ENCODE peak calls at places on chromosomes 3 and 15, in four cellular contexts. One of them, this sample, is unnamed.

GRCh38 chr3:72767927-72768880 is 80.0 kb downstream of the SHQ1 start:
- DNase-seq in H1: no peak
- DNase-seq in K562: no peak
- DNase-seq in HepG2: no peak
- DNase-seq in this sample: no peak

GRCh38 chr3:178318957-178319528 is 217.2 kb upstream of the KCNMB2 start:
- DNase-seq in H1: no peak
- DNase-seq in K562: no peak
- DNase-seq in HepG2: no peak
- DNase-seq in this sample: no peak

GRCh38 chr3:184739594-184740505 is 28.0 kb upstream of the MAGEF1 start:
- DNase-seq in H1: no peak
- DNase-seq in K562: no peak
- DNase-seq in HepG2: no peak
- DNase-seq in this sample: no peak

GRCh38 chr3:150747909-150748568 is 14.9 kb downstream of the SIAH2 start:
- DNase-seq in H1: no peak
- DNase-seq in K562: no peak
- DNase-seq in HepG2: no peak
- DNase-seq in this sample: no peak

GRCh38 chr3:4426782-4427344 is 40.2 kb downstream of the SUMF1 start:
- DNase-seq in H1: no peak
- DNase-seq in K562: peak; percentile 49
- DNase-seq in HepG2: peak; percentile 89
- DNase-seq in this sample: peak; percentile 91

GRCh38 chr3:9491506-9491905 is 62.1 kb downstream of the LHFPL4 start:
- DNase-seq in H1: no peak
- DNase-seq in K562: no peak
- DNase-seq in HepG2: no peak
- DNase-seq in this sample: no peak

GRCh38 chr3:53083949-53084309 is 38.1 kb upstream of the SFMBT1 start:
- DNase-seq in H1: no peak
- DNase-seq in K562: peak; percentile 63
- DNase-seq in HepG2: no peak
- DNase-seq in this sample: no peak

GRCh38 chr3:101102678-101103296 is 109.6 kb upstream of the ABI3BP start:
- DNase-seq in H1: no peak
- DNase-seq in K562: no peak
- DNase-seq in HepG2: no peak
- DNase-seq in this sample: no peak

GRCh38 chr15:90845201-90845949 is 23.0 kb upstream of the FURIN start:
- DNase-seq in H1: no peak
- DNase-seq in K562: peak; percentile 73
- DNase-seq in HepG2: no peak
- DNase-seq in this sample: peak; percentile 50

GRCh38 chr15:100914876-100915275 is 4.3 kb upstream of the LRRK1 start:
- DNase-seq in H1: peak; percentile 62
- DNase-seq in K562: no peak
- DNase-seq in HepG2: no peak
- DNase-seq in this sample: no peak

GRCh38 chr3:195554458-195554857 is 11.3 kb upstream of the PPP1R2 start:
- DNase-seq in H1: no peak
- DNase-seq in K562: no peak
- DNase-seq in HepG2: no peak
- DNase-seq in this sample: no peak
- TF ChIP-seq USF2 in H1: no peak
- TF ChIP-seq USF2 in K562: no peak
- TF ChIP-seq USF2 in HepG2: no peak
- TF ChIP-seq USF2 in this sample: no peak

DNA sequence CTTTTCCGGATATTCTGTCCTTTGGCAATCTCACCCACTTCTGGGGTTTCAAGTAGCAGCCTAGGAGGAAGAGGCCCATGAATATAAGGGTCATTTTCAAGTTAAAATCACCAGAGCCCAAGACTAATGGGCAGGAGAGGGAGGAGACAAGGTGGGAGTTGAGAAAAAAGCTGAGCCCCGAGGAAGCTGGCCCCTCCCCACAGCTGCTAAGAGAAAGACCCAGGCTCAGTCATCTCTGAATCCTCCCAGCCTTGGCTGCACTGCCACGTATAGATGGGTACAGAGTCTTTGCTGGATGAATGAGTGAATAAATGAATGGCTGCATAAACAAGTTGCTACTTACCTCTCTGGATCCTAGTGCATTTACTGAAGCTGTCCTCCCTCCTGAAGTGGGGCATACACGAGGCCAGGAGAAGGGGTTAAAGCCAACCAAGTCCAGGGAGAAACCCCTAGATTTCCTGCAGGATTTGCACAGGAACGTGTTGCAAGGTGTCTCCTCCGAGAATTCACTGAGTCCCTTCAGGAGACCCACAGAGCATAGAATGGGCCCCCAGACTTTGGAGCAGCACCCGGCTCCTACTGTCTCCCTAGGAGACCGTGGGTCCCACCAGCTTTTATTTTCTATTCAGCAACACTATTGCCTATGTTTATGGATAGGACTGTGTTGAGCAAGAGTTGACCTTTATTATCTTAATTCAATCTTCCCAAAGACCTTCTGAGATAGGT is 100.8 kb upstream of the LIPC start:
- DNase-seq in H1: no peak
- DNase-seq in K562: peak; percentile 44
- DNase-seq in HepG2: peak; percentile 6
- DNase-seq in this sample: no peak
- TF ChIP-seq CEBPB in H1: no peak
- TF ChIP-seq CEBPB in K562: no peak
- TF ChIP-seq CEBPB in HepG2: no peak
- TF ChIP-seq CEBPB in this sample: no peak

GRCh38 chr15:63288778-63289378 is 11.5 kb downstream of the APH1B start:
- DNase-seq in H1: no peak
- DNase-seq in K562: peak; percentile 69
- DNase-seq in HepG2: peak; percentile 52
- DNase-seq in this sample: no peak

GRCh38 chr15:63292771-63293170 is 15.4 kb downstream of the APH1B start:
- DNase-seq in H1: no peak
- DNase-seq in K562: peak; percentile 14
- DNase-seq in HepG2: no peak
- DNase-seq in this sample: no peak

GRCh38 chr15:63294354-63294753 is 16.9 kb downstream of the APH1B start:
- DNase-seq in H1: no peak
- DNase-seq in K562: no peak
- DNase-seq in HepG2: no peak
- DNase-seq in this sample: no peak

GRCh38 chr15:63292241-63292640 is 14.8 kb downstream of the APH1B start:
- DNase-seq in H1: no peak
- DNase-seq in K562: peak; percentile 17
- DNase-seq in HepG2: no peak
- DNase-seq in this sample: no peak

DNA sequence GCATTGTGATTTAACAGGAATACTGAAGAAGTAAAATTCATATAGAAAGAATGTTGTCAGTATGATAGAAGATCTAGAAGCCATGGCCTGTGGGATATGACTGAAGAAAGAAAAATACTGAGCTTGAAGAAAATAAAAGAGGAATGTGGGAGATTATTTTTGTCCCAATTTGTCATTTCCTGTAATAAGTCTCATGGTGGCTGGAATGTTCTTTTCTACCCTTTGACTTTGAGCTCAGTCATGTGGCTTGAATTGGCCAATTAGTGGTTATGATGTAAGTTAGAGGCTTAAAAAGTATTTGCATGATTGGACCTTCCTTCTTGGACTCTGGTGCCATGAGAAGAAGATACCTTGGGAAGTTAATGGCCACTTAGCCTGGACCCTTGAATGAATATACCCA is 14.1 kb downstream of the APH1B start:
- DNase-seq in H1: no peak
- DNase-seq in K562: peak; percentile 30
- DNase-seq in HepG2: no peak
- DNase-seq in this sample: no peak
- TF ChIP-seq SRF in H1: no peak
- TF ChIP-seq SRF in K562: no peak
- TF ChIP-seq SRF in HepG2: no peak
- TF ChIP-seq SRF in this sample: no peak

DNA sequence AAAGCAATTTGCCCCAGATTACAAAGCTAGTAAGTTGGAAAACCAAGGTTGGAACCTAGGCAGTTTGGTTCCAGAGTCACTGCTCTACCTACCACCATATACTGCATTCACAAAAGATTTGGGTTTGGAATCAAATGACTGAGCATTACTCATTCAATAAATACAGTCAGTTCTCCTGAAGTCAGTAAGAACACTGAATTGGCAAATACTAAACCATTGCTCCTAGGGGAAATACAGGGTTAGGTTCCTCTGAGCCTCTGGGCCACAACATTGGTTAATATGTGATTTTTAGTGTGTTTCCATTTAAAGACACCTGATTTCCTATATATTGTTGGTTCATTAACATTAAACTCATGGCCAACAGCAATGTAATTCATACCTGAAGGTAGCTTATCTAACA is 2.1 kb upstream of the EIF5A2 start:
- DNase-seq in H1: no peak
- DNase-seq in K562: no peak
- DNase-seq in HepG2: no peak
- DNase-seq in this sample: no peak
- TF ChIP-seq USF2 in H1: no peak
- TF ChIP-seq USF2 in K562: no peak
- TF ChIP-seq USF2 in HepG2: no peak
- TF ChIP-seq USF2 in this sample: no peak

GRCh38 chr15:37099321-37100108 is 834 bp downstream of the MEIS2 start:
- DNase-seq in H1: no peak
- DNase-seq in K562: peak; percentile 78
- DNase-seq in HepG2: peak; percentile 66
- DNase-seq in this sample: no peak

GRCh38 chr15:37095993-37096877 is 4.1 kb downstream of the MEIS2 start:
- DNase-seq in H1: peak; percentile 71
- DNase-seq in K562: no peak
- DNase-seq in HepG2: no peak
- DNase-seq in this sample: no peak

GRCh38 chr15:37100109-37100873 is at the start of gene MEIS2:
- DNase-seq in H1: peak; percentile 82
- DNase-seq in K562: peak; percentile 93
- DNase-seq in HepG2: peak; percentile 83
- DNase-seq in this sample: peak; percentile 37

GRCh38 chr15:37096878-37097568 is 3.3 kb downstream of the MEIS2 start:
- DNase-seq in H1: no peak
- DNase-seq in K562: no peak
- DNase-seq in HepG2: no peak
- DNase-seq in this sample: no peak

DNA sequence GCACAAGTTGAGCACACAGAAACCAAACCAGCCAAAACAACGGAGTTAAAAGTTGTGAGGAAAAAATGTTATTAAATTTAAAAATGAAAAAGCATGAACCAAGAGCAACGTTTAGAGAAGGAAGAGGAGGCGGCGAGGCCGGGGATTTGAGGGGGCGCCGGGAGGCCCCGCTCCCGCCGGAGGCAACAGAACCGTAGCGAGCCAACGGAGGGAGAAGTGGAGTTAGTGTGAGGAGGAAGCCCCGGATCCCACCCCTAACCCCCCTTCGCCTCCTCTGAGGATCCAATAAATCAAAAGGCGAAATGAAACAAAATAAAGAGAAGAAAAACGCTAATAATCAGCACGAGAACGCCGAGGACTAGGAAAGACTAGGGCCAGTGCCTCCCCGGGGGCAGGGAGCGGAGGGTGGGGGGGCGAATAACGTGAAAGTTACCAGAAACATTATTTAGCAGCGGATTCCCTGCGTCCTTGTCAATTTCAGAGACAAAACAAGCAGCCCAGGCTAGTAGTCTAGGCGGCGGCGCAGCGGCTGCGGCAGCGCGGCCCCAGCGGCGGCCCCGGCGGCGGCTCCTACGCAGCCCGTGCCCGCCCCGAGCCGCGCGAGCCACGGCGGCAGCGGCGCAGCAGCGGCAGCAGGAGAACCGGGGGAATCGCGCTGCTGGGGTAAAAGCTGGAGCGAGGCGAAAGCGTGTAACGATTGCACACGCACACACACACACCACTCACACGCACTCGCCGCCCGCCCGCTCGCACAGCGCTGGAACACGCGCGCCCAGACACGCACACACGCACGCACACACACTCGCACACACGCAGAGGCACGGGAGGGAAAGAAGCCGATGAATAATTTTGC is 1.7 kb downstream of the MEIS2 start:
- DNase-seq in H1: no peak
- DNase-seq in K562: peak; percentile 48
- DNase-seq in HepG2: no peak
- DNase-seq in this sample: no peak
- TF ChIP-seq CEBPB in H1: no peak
- TF ChIP-seq CEBPB in K562: no peak
- TF ChIP-seq CEBPB in HepG2: no peak
- TF ChIP-seq CEBPB in this sample: no peak

GRCh38 chr3:58566398-58567250 is 10.6 kb downstream of the FAM107A start:
- DNase-seq in H1: no peak
- DNase-seq in K562: no peak
- DNase-seq in HepG2: no peak
- DNase-seq in this sample: no peak

GRCh38 chr3:58564054-58564453 is 13.1 kb downstream of the FAM107A start:
- DNase-seq in H1: no peak
- DNase-seq in K562: no peak
- DNase-seq in HepG2: no peak
- DNase-seq in this sample: no peak

GRCh38 chr3:58564456-58565160 is 12.6 kb downstream of the FAM107A start:
- DNase-seq in H1: no peak
- DNase-seq in K562: no peak
- DNase-seq in HepG2: peak; percentile 18
- DNase-seq in this sample: no peak

GRCh38 chr3:58567251-58567515 is 10.0 kb downstream of the FAM107A start:
- DNase-seq in H1: no peak
- DNase-seq in K562: no peak
- DNase-seq in HepG2: no peak
- DNase-seq in this sample: no peak

GRCh38 chr3:58565621-58566397 is 11.4 kb downstream of the FAM107A start:
- DNase-seq in H1: peak; percentile 72
- DNase-seq in K562: no peak
- DNase-seq in HepG2: no peak
- DNase-seq in this sample: no peak
- TF ChIP-seq SRF in H1: no peak
- TF ChIP-seq SRF in K562: no peak
- TF ChIP-seq SRF in HepG2: no peak
- TF ChIP-seq SRF in this sample: no peak

This sample was measured in GM12878.